ENCODE peak calls at places on chromosomes 2 and 18, in seven cellular contexts. One of them, this sample, is unnamed.

GRCh38 chr2:47072018-47072691 is 83.0 kb downstream of the STPG4 start:
- DNase-seq in NCI-H748 treated with DMSO at 0.1 percent for 48 hours: no peak
- DNase-seq in NCI-H1092: no peak
- DNase-seq in CD8-positive, alpha-beta memory T cell: no peak
- DNase-seq in substantia nigra: peak
- DNase-seq in colonic mucosa: peak
- DNase-seq in NCI-H1417: no peak
- DNase-seq in this sample: no peak

GRCh38 chr2:32947484-32948143 is 861 bp downstream of the LTBP1 start:
- DNase-seq in NCI-H748 treated with DMSO at 0.1 percent for 48 hours: no peak
- DNase-seq in NCI-H1417: peak
- DNase-seq in substantia nigra: no peak
- DNase-seq in colonic mucosa: peak
- DNase-seq in CD8-positive, alpha-beta memory T cell: no peak
- DNase-seq in NCI-H1092: no peak
- DNase-seq in this sample: peak

GRCh38 chr18:79760348-79760747 is 37.4 kb upstream of the KCNG2 start:
- DNase-seq in substantia nigra: no peak
- DNase-seq in CD8-positive, alpha-beta memory T cell: no peak
- DNase-seq in colonic mucosa: no peak
- DNase-seq in NCI-H1417: no peak
- DNase-seq in NCI-H1092: no peak
- DNase-seq in NCI-H748 treated with DMSO at 0.1 percent for 48 hours: no peak
- DNase-seq in this sample: no peak

GRCh38 chr2:135078417-135078816 is 26.3 kb downstream of the RAB3GAP1 start:
- DNase-seq in substantia nigra: no peak
- DNase-seq in CD8-positive, alpha-beta memory T cell: no peak
- DNase-seq in NCI-H1417: no peak
- DNase-seq in colonic mucosa: no peak
- DNase-seq in NCI-H1092: no peak
- DNase-seq in NCI-H748 treated with DMSO at 0.1 percent for 48 hours: no peak
- DNase-seq in this sample: no peak

GRCh38 chr2:26621469-26622199 is 19.5 kb downstream of the CIB4 start:
- DNase-seq in CD8-positive, alpha-beta memory T cell: no peak
- DNase-seq in colonic mucosa: no peak
- DNase-seq in NCI-H1092: no peak
- DNase-seq in NCI-H748 treated with DMSO at 0.1 percent for 48 hours: no peak
- DNase-seq in NCI-H1417: no peak
- DNase-seq in substantia nigra: no peak
- DNase-seq in this sample: no peak

GRCh38 chr2:85255456-85255812 is 72.4 kb downstream of the TGOLN2 start:
- DNase-seq in NCI-H748 treated with DMSO at 0.1 percent for 48 hours: no peak
- DNase-seq in colonic mucosa: no peak
- DNase-seq in substantia nigra: no peak
- DNase-seq in CD8-positive, alpha-beta memory T cell: no peak
- DNase-seq in NCI-H1417: peak
- DNase-seq in NCI-H1092: peak
- DNase-seq in this sample: no peak

GRCh38 chr2:120209427-120210233 is 13.6 kb downstream of the TMEM185B start:
- DNase-seq in NCI-H748 treated with DMSO at 0.1 percent for 48 hours: no peak
- DNase-seq in NCI-H1092: no peak
- DNase-seq in substantia nigra: no peak
- DNase-seq in NCI-H1417: no peak
- DNase-seq in CD8-positive, alpha-beta memory T cell: no peak
- DNase-seq in colonic mucosa: no peak
- DNase-seq in this sample: no peak

GRCh38 chr2:127283275-127283674 is 10.7 kb downstream of the ERCC3 start:
- DNase-seq in NCI-H1092: no peak
- DNase-seq in colonic mucosa: no peak
- DNase-seq in substantia nigra: no peak
- DNase-seq in NCI-H1417: no peak
- DNase-seq in NCI-H748 treated with DMSO at 0.1 percent for 48 hours: no peak
- DNase-seq in CD8-positive, alpha-beta memory T cell: no peak
- DNase-seq in this sample: no peak

GRCh38 chr2:147013696-147014392 is 831.0 kb upstream of the ACVR2A start:
- DNase-seq in NCI-H748 treated with DMSO at 0.1 percent for 48 hours: no peak
- DNase-seq in colonic mucosa: no peak
- DNase-seq in CD8-positive, alpha-beta memory T cell: no peak
- DNase-seq in substantia nigra: no peak
- DNase-seq in NCI-H1092: no peak
- DNase-seq in NCI-H1417: no peak
- DNase-seq in this sample: no peak

GRCh38 chr2:120854766-120855530 is 119.3 kb downstream of the GLI2 start:
- DNase-seq in NCI-H1417: no peak
- DNase-seq in CD8-positive, alpha-beta memory T cell: no peak
- DNase-seq in NCI-H748 treated with DMSO at 0.1 percent for 48 hours: no peak
- DNase-seq in NCI-H1092: no peak
- DNase-seq in colonic mucosa: no peak
- DNase-seq in substantia nigra: no peak
- DNase-seq in this sample: no peak

GRCh38 chr18:3104190-3105054 is 91.5 kb upstream of the LPIN2 start:
- DNase-seq in colonic mucosa: no peak
- DNase-seq in NCI-H748 treated with DMSO at 0.1 percent for 48 hours: no peak
- DNase-seq in NCI-H1092: no peak
- DNase-seq in CD8-positive, alpha-beta memory T cell: no peak
- DNase-seq in substantia nigra: no peak
- DNase-seq in NCI-H1417: no peak
- DNase-seq in this sample: no peak

GRCh38 chr2:6325616-6326015 is 540.1 kb downstream of the CMPK2 start:
- DNase-seq in NCI-H1092: no peak
- DNase-seq in NCI-H1417: no peak
- DNase-seq in CD8-positive, alpha-beta memory T cell: no peak
- DNase-seq in colonic mucosa: no peak
- DNase-seq in NCI-H748 treated with DMSO at 0.1 percent for 48 hours: no peak
- DNase-seq in substantia nigra: no peak
- DNase-seq in this sample: no peak

GRCh38 chr2:199975297-199975895 is 20.0 kb downstream of the MAIP1 start:
- DNase-seq in NCI-H748 treated with DMSO at 0.1 percent for 48 hours: no peak
- DNase-seq in substantia nigra: no peak
- DNase-seq in NCI-H1417: no peak
- DNase-seq in colonic mucosa: no peak
- DNase-seq in NCI-H1092: no peak
- DNase-seq in CD8-positive, alpha-beta memory T cell: no peak
- DNase-seq in this sample: no peak

GRCh38 chr2:66539452-66539851 is 104.5 kb downstream of the MEIS1 start:
- DNase-seq in NCI-H1417: no peak
- DNase-seq in NCI-H748 treated with DMSO at 0.1 percent for 48 hours: no peak
- DNase-seq in substantia nigra: no peak
- DNase-seq in colonic mucosa: no peak
- DNase-seq in NCI-H1092: no peak
- DNase-seq in CD8-positive, alpha-beta memory T cell: no peak
- DNase-seq in this sample: no peak

GRCh38 chr2:174445248-174445647 is 41.6 kb downstream of the GPR155 start:
- DNase-seq in substantia nigra: no peak
- DNase-seq in CD8-positive, alpha-beta memory T cell: no peak
- DNase-seq in NCI-H748 treated with DMSO at 0.1 percent for 48 hours: no peak
- DNase-seq in colonic mucosa: no peak
- DNase-seq in NCI-H1417: no peak
- DNase-seq in NCI-H1092: no peak
- DNase-seq in this sample: no peak

GRCh38 chr2:121506621-121507020 is 24.1 kb upstream of the RNU4ATAC start:
- DNase-seq in substantia nigra: no peak
- DNase-seq in NCI-H1417: no peak
- DNase-seq in NCI-H748 treated with DMSO at 0.1 percent for 48 hours: no peak
- DNase-seq in NCI-H1092: no peak
- DNase-seq in colonic mucosa: no peak
- DNase-seq in CD8-positive, alpha-beta memory T cell: no peak
- DNase-seq in this sample: no peak

GRCh38 chr18:46573156-46573555 is 83.9 kb downstream of the LOXHD1 start:
- DNase-seq in NCI-H748 treated with DMSO at 0.1 percent for 48 hours: no peak
- DNase-seq in colonic mucosa: no peak
- DNase-seq in NCI-H1092: no peak
- DNase-seq in CD8-positive, alpha-beta memory T cell: no peak
- DNase-seq in NCI-H1417: no peak
- DNase-seq in substantia nigra: no peak
- DNase-seq in this sample: no peak

GRCh38 chr18:23618862-23619387 is 32.6 kb upstream of the NPC1 start:
- DNase-seq in substantia nigra: no peak
- DNase-seq in CD8-positive, alpha-beta memory T cell: no peak
- DNase-seq in NCI-H748 treated with DMSO at 0.1 percent for 48 hours: no peak
- DNase-seq in colonic mucosa: peak
- DNase-seq in NCI-H1417: no peak
- DNase-seq in NCI-H1092: no peak
- DNase-seq in this sample: no peak

GRCh38 chr2:97995026-97995733 is 568 bp downstream of the TMEM131 start:
- DNase-seq in CD8-positive, alpha-beta memory T cell: peak
- DNase-seq in substantia nigra: no peak
- DNase-seq in NCI-H748 treated with DMSO at 0.1 percent for 48 hours: no peak
- DNase-seq in NCI-H1417: no peak
- DNase-seq in colonic mucosa: peak
- DNase-seq in NCI-H1092: peak
- DNase-seq in this sample: peak

GRCh38 chr2:80086831-80087230 is 217.7 kb downstream of the LRRTM1 start:
- DNase-seq in NCI-H1417: no peak
- DNase-seq in substantia nigra: no peak
- DNase-seq in CD8-positive, alpha-beta memory T cell: no peak
- DNase-seq in NCI-H1092: no peak
- DNase-seq in colonic mucosa: no peak
- DNase-seq in NCI-H748 treated with DMSO at 0.1 percent for 48 hours: no peak
- DNase-seq in this sample: no peak

GRCh38 chr2:119178811-119179601 is 20.5 kb upstream of the C1QL2 start:
- DNase-seq in CD8-positive, alpha-beta memory T cell: no peak
- DNase-seq in colonic mucosa: no peak
- DNase-seq in NCI-H1092: no peak
- DNase-seq in substantia nigra: no peak
- DNase-seq in NCI-H1417: no peak
- DNase-seq in NCI-H748 treated with DMSO at 0.1 percent for 48 hours: no peak
- DNase-seq in this sample: peak

GRCh38 chr2:218478544-218478943 is 59.6 kb downstream of the VIL1 start:
- DNase-seq in NCI-H1417: no peak
- DNase-seq in substantia nigra: no peak
- DNase-seq in CD8-positive, alpha-beta memory T cell: no peak
- DNase-seq in NCI-H748 treated with DMSO at 0.1 percent for 48 hours: no peak
- DNase-seq in NCI-H1092: no peak
- DNase-seq in colonic mucosa: no peak
- DNase-seq in this sample: no peak

GRCh38 chr2:181957668-181958067 is 28.0 kb upstream of the PPP1R1C start:
- DNase-seq in CD8-positive, alpha-beta memory T cell: no peak
- DNase-seq in colonic mucosa: no peak
- DNase-seq in NCI-H1092: no peak
- DNase-seq in substantia nigra: no peak
- DNase-seq in NCI-H1417: no peak
- DNase-seq in NCI-H748 treated with DMSO at 0.1 percent for 48 hours: no peak
- DNase-seq in this sample: no peak

GRCh38 chr2:200534572-200534971 is 8.6 kb downstream of the SGO2 start:
- DNase-seq in NCI-H1417: no peak
- DNase-seq in substantia nigra: no peak
- DNase-seq in CD8-positive, alpha-beta memory T cell: no peak
- DNase-seq in NCI-H748 treated with DMSO at 0.1 percent for 48 hours: no peak
- DNase-seq in NCI-H1092: no peak
- DNase-seq in colonic mucosa: no peak
- DNase-seq in this sample: no peak

GRCh38 chr18:51135361-51135760 is 62.1 kb downstream of the MEX3C start:
- DNase-seq in NCI-H1092: no peak
- DNase-seq in NCI-H748 treated with DMSO at 0.1 percent for 48 hours: no peak
- DNase-seq in substantia nigra: no peak
- DNase-seq in NCI-H1417: no peak
- DNase-seq in CD8-positive, alpha-beta memory T cell: no peak
- DNase-seq in colonic mucosa: no peak
- DNase-seq in this sample: no peak

GRCh38 chr2:63820969-63821368 is 20.7 kb upstream of the UGP2 start:
- DNase-seq in colonic mucosa: no peak
- DNase-seq in NCI-H1417: no peak
- DNase-seq in NCI-H1092: no peak
- DNase-seq in substantia nigra: no peak
- DNase-seq in CD8-positive, alpha-beta memory T cell: no peak
- DNase-seq in NCI-H748 treated with DMSO at 0.1 percent for 48 hours: no peak
- DNase-seq in this sample: no peak

GRCh38 chr2:71927757-71928715 is 219.6 kb downstream of the CYP26B1 start:
- DNase-seq in colonic mucosa: no peak
- DNase-seq in CD8-positive, alpha-beta memory T cell: no peak
- DNase-seq in NCI-H1417: no peak
- DNase-seq in substantia nigra: no peak
- DNase-seq in NCI-H1092: no peak
- DNase-seq in NCI-H748 treated with DMSO at 0.1 percent for 48 hours: no peak
- DNase-seq in this sample: no peak

GRCh38 chr18:50113726-50114125 is 81.2 kb downstream of the MYO5B start:
- DNase-seq in NCI-H1417: no peak
- DNase-seq in CD8-positive, alpha-beta memory T cell: no peak
- DNase-seq in NCI-H1092: no peak
- DNase-seq in colonic mucosa: no peak
- DNase-seq in NCI-H748 treated with DMSO at 0.1 percent for 48 hours: no peak
- DNase-seq in substantia nigra: no peak
- DNase-seq in this sample: no peak

GRCh38 chr2:10159486-10160160 is 37.1 kb downstream of the RRM2 start:
- DNase-seq in NCI-H1417: no peak
- DNase-seq in colonic mucosa: no peak
- DNase-seq in NCI-H1092: no peak
- DNase-seq in substantia nigra: no peak
- DNase-seq in NCI-H748 treated with DMSO at 0.1 percent for 48 hours: no peak
- DNase-seq in CD8-positive, alpha-beta memory T cell: no peak
- DNase-seq in this sample: no peak

GRCh38 chr2:37168217-37168981 is 11.6 kb upstream of the EIF2AK2 start:
- DNase-seq in substantia nigra: no peak
- DNase-seq in CD8-positive, alpha-beta memory T cell: peak
- DNase-seq in NCI-H748 treated with DMSO at 0.1 percent for 48 hours: peak
- DNase-seq in NCI-H1417: peak
- DNase-seq in NCI-H1092: no peak
- DNase-seq in colonic mucosa: peak
- DNase-seq in this sample: no peak